ENCODE peak calls at places on chromosome 12, in eight cellular contexts. X, Z, D, R, Y, T, C and K are unnamed samples.

GRCh38 chr12:115946867-115947695 is 330.4 kb downstream of the MED13L start:
- DNase-seq in X (no peak), Z (no peak), D (peak; percentile 45), R (no peak), Y (no peak), T (no peak), C (no peak), K (peak; percentile 24)

GRCh38 chr12:24352363-24352762 is 402.9 kb upstream of the SOX5 start:
- DNase-seq in X (no peak), Z (no peak), D (no peak), R (no peak), Y (no peak), T (no peak), C (no peak), K (no peak)

GRCh38 chr12:125330645-125331341 is 265.6 kb downstream of the AACS start:
- DNase-seq in X (peak; percentile 82), Z (peak; percentile 85), D (peak; percentile 60), R (peak; percentile 8), Y (peak; percentile 44), T (no peak), C (peak; percentile 9), K (peak; percentile 35)

GRCh38 chr12:93895096-93895460 is 217.9 kb downstream of the CRADD start:
- DNase-seq in X (no peak), Z (no peak), D (peak; percentile 50), R (no peak), Y (no peak), T (no peak), C (no peak), K (no peak)

GRCh38 chr12:69471667-69472385 is 1.6 kb downstream of the FRS2 start:
- DNase-seq in X (no peak), Z (no peak), D (no peak), R (no peak), Y (no peak), T (no peak), C (no peak), K (no peak)

GRCh38 chr12:11015775-11016430 is 6.5 kb downstream of the TAS2R19 start:
- DNase-seq in X (no peak), Z (no peak), D (peak; percentile 9), R (no peak), Y (no peak), T (no peak), C (no peak), K (no peak)

GRCh38 chr12:31868980-31869379 is 90.2 kb upstream of the RESF1 start:
- DNase-seq in X (peak; percentile 50), Z (no peak), D (no peak), R (no peak), Y (no peak), T (no peak), C (no peak), K (peak; percentile 86)

GRCh38 chr12:104498211-104498801 is 41.6 kb downstream of the CHST11 start:
- DNase-seq in X (no peak), Z (no peak), D (peak; percentile 69), R (peak; percentile 16), Y (no peak), T (no peak), C (no peak), K (no peak)

GRCh38 chr12:117820216-117820907 is 148.4 kb downstream of the KSR2 start:
- DNase-seq in X (no peak), Z (no peak), D (no peak), R (no peak), Y (no peak), T (no peak), C (no peak), K (no peak)

GRCh38 chr12:27277846-27278260 is 33.8 kb downstream of the STK38L start:
- DNase-seq in X (peak; percentile 66), Z (no peak), D (no peak), R (peak; percentile 6), Y (peak; percentile 76), T (peak; percentile 13), C (no peak), K (peak; percentile 92)

GRCh38 chr12:105205322-105206048 is 30.5 kb downstream of the APPL2 start:
- DNase-seq in X (no peak), Z (no peak), D (no peak), R (no peak), Y (no peak), T (no peak), C (no peak), K (no peak)

GRCh38 chr12:116878567-116879508 is 2.4 kb downstream of the HRK start:
- DNase-seq in X (peak; percentile 53), Z (no peak), D (peak; percentile 19), R (no peak), Y (no peak), T (no peak), C (no peak), K (peak; percentile 19)

GRCh38 chr12:130922584-130922983 is 31.1 kb upstream of the ADGRD1 start:
- DNase-seq in X (no peak), Z (no peak), D (no peak), R (no peak), Y (no peak), T (no peak), C (no peak), K (no peak)

GRCh38 chr12:128267246-128267622 is 264 bp downstream of the TMEM132C start:
- DNase-seq in X (peak; percentile 11), Z (no peak), D (no peak), R (no peak), Y (no peak), T (no peak), C (no peak), K (no peak)

GRCh38 chr12:91613223-91613779 is 430.7 kb upstream of the DCN start:
- DNase-seq in X (no peak), Z (no peak), D (no peak), R (no peak), Y (no peak), T (no peak), C (no peak), K (no peak)

GRCh38 chr12:22978962-22979361 is 354.0 kb downstream of the ETNK1 start:
- DNase-seq in X (peak; percentile 92), Z (no peak), D (no peak), R (no peak), Y (no peak), T (no peak), C (no peak), K (no peak)

GRCh38 chr12:193282-193681 is 20.7 kb downstream of the SLC6A12 start:
- DNase-seq in X (no peak), Z (peak; percentile 44), D (no peak), R (no peak), Y (no peak), T (no peak), C (no peak), K (no peak)

GRCh38 chr12:3542911-3543310 is 51.9 kb downstream of the PRMT8 start:
- DNase-seq in X (no peak), Z (no peak), D (no peak), R (no peak), Y (no peak), T (no peak), C (no peak), K (no peak)

GRCh38 chr12:57849035-57849434 is 2.5 kb upstream of the CTDSP2 start:
- DNase-seq in X (no peak), Z (no peak), D (no peak), R (no peak), Y (no peak), T (no peak), C (no peak), K (peak; percentile 64)

GRCh38 chr12:6724409-6724797 is 557 bp downstream of the COPS7A start:
- DNase-seq in X (no peak), Z (no peak), D (peak; percentile 54), R (no peak), Y (no peak), T (peak; percentile 8), C (no peak), K (no peak)